ENCODE peak calls at places on chromosomes 1 and 21, in four cellular contexts. G is breast epithelium, Z is IMR-90, W is ovary. R is an unnamed sample. For H3K4me1, the result is how much of the 10 kb centered on the place peaks cover.

GRCh38 chr1:184075040-184076029 is 23.8 kb downstream of the TSEN15 start:
- DNase-seq in G (no peak), Z (peak), W (peak), R (no peak)

GRCh38 chr1:239268007-239268406 is 118.4 kb upstream of the CHRM3 start:
- DNase-seq in G (no peak), Z (no peak), W (no peak), R (no peak)

GRCh38 chr1:23444104-23444533 is 19.6 kb upstream of the TCEA3 start:
- DNase-seq in G (no peak), Z (peak), W (peak), R (peak)

GRCh38 chr1:84959294-84959693 is 37.6 kb downstream of the MCOLN2 start:
- DNase-seq in G (no peak), Z (peak), W (no peak), R (peak)

GRCh38 chr1:183913556-183913955 is 108.6 kb downstream of the RGL1 start:
- DNase-seq in G (no peak), Z (peak), W (no peak), R (no peak)

GRCh38 chr1:45302505-45303331 is 24.0 kb upstream of the HPDL start:
- DNase-seq in G (no peak), Z (no peak), W (no peak), R (no peak)

GRCh38 chr21:41957991-41958766 is 4.4 kb upstream of the C2CD2 start:
- DNase-seq in G (peak), Z (peak), W (peak), R (no peak)

GRCh38 chr1:230210326-230210978 is 143.4 kb downstream of the GALNT2 start:
- DNase-seq in G (no peak), Z (peak), W (no peak), R (no peak)

GRCh38 chr1:48251858-48252257 is 29.3 kb downstream of the SLC5A9 start:
- DNase-seq in G (no peak), Z (no peak), W (no peak), R (peak)

DNA sequence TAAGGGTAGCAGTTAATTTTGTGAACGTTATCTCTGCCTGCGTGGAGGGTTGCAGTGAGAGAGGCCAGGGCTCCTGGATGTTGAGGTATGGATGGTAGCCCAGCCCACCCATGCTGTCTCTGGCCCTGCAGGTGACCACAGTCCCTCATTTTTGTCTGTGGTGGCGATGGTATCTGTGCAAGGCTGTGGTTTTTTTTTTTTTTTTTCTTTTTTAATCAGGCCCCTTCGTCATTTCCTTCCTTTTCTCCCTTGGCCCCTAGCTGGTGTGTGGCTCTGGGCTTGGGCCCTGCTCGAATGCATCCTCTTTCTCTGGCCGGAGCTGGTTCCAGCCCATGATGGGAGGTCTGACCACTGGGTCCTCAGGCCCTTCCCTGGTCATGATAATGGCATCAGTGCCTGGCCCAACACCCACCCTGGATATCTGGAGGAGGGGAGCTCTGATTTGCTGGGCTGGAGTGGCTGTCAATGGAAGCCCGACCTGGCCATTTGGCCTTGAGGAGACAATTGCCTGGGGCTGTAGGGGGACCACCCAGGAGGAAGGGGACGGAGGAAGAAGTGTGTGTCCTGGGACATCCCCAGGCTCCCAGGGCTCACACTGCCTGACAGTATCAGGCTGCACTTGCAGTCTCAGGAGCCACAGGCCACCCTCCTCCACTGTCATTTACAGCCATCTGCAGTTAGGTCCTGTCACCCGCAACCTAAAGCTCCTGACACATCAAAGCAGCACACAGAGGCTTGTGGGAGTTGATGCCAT is 8.1 kb upstream of the RNF187 start:
- DNase-seq in G (no peak), Z (no peak), W (no peak), R (no peak)
- TF ChIP-seq POLR2A in G (no peak), Z (no peak), W (no peak), R (no peak)

DNA sequence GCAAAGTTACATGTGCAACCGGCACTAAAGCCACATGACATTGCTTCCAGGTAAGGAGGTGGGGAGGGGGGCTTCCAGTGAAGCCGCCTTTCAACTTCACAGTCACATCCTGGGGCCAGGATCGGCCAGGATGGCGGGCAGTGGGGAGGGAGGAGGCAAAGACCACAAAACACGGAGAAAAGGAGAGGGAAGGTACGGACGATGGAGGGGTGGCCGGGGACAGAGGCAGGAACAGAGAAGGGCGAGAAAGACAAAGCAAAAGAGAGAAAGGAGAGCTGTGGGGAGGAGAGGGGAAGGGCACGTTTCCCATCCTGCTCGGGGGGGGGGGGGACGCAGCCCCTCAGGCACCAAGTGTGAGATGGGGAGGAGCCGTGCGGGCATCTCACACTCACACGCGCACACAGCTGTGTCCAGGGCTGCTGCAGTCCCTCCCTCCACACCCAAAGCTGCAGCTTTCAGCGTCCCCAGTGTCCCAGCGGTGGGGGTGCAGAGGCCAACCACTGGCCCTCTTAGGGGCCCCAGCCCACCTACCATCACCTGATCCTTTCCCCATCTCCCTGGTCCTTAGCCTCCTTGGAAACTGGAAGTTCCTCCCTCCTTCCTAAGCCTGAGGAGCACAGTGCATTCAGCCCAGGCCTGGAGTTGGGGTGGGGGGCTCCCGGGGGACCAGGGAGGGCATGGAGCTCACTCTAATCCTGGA is 2.4 kb downstream of the SH2D5 start:
- DNase-seq in G (no peak), Z (no peak), W (peak), R (no peak)
- H3K4me1 ChIP-seq in G (under half), Z (under half), W (under half), R (under half)

GRCh38 chr1:9416506-9416905 is 122.8 kb upstream of the SLC25A33 start:
- DNase-seq in G (no peak), Z (no peak), W (no peak), R (no peak)
- H3K4me3 ChIP-seq in G (no peak), Z (no peak), W (no peak), R (no peak)

GRCh38 chr1:157450106-157450505 is 102.2 kb downstream of the FCRL5 start:
- DNase-seq in G (no peak), Z (no peak), W (no peak), R (peak)

DNA sequence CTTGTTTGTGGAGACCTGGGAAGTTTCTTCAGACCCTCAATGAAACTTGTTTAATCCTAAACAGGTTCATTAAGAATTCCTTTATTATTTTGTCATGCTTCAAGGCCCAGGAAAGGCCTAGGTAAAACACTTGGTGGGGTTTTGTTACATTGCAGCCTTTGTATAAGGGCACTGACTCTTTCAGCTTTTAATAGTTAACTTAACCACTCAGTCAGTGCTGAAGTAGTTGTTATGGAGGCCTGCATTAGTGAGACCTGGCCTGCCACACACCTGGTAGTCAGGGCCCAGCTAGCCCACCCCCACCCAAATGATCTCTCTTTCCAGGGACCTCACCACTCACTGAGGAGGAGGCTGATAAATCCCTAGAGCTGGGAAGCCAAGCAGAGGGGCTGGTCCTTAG is 103.6 kb downstream of the FCRL5 start:
- DNase-seq in G (no peak), Z (no peak), W (no peak), R (no peak)
- TF ChIP-seq POLR2A in G (no peak), Z (no peak), W (no peak), R (no peak)

DNA sequence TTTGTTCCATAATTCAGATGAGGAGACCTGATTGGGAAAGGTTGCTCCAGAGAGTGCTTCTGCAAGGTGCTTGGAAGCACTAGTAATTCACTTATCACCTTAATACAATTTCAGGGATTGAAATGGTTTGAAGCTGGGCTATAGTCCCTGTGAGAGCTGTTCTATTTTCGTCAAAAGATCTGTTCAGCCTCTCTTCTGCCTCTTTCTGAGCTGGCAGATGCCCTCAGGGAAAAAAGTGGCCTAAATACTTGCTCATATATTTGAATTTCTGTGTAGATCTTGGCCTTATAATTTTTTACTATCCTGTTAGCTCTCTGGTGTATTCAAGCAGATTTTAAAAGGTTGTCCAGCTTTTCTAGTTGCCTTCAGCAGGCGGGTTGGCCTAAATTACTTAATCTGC is 22.3 kb downstream of the C1orf146 start:
- DNase-seq in G (no peak), Z (no peak), W (no peak), R (no peak)
- H3K4me1 ChIP-seq in G (under half), Z (under half), W (under half), R (under half)

DNA sequence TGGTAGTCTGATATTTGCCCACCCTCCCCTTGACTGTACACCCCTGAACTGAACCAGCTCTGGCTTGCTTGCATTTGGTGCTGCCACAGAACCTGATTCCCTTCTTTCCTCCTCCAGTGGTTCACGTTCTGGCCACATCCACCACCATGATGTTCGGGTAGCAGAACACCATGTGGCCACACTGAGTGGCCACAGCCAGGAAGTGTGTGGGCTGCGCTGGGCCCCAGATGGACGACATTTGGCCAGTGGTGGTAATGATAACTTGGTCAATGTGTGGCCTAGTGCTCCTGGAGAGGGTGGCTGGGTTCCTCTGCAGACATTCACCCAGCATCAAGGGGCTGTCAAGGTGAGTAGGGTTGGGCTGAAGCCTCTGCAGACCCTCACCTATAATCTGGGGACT is 1.8 kb downstream of the CDC20 start:
- DNase-seq in G (no peak), Z (no peak), W (no peak), R (no peak)
- H3K4me3 ChIP-seq in G (no peak), Z (no peak), W (no peak), R (no peak)

DNA sequence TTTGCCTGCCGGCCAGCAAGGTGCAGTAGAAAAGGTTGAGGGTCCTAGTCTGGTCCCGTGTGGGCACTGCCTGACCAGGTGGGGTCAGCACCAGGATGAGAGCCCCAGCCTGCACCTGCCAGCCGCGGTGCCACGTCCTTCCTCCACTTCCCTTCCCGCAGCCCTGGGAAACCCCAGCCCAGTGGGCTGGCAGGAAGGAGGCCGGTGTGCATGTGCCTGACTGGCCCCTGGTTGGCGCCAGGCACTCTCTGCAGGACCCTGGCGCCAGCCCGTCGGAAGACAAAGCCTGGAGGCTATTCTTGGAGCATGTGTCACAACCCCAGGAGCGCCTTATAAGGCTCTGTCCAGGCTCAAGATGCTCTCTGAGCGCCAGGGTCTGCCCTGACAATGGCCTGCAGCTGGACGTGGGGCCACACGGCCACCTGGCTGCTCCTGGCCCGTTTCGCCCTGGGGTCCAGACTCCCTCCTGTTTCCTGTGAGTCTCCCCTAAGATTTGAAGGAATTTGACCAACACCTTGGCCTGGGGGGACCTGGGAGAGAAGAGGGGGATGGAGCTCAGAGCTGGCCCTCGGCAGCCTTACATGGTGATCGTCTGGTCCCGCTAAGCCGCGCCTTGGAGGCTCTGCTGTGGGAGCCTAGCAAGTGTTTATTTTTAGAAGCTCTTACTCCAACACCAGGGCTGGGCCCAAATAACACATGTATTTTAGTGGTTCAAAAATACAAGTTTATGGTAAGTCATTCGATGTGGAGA is 31.9 kb upstream of the POFUT2 start:
- DNase-seq in G (no peak), Z (peak), W (peak), R (no peak)
- TF ChIP-seq POLR2A in G (no peak), Z (no peak), W (no peak), R (no peak)

GRCh38 chr1:42765832-42766722 is 751 bp downstream of the P3H1 start:
- DNase-seq in G (no peak), Z (peak), W (peak), R (no peak)

GRCh38 chr1:42768172-42768571 is 1.1 kb downstream of the C1orf50 start:
- DNase-seq in G (no peak), Z (no peak), W (no peak), R (no peak)

GRCh38 chr1:42766723-42767509 is at the start of the genes C1orf50 and P3H1:
- DNase-seq in G (peak), Z (peak), W (peak), R (peak)

GRCh38 chr1:42767510-42767924 is 468 bp downstream of the C1orf50 start:
- DNase-seq in G (no peak), Z (no peak), W (no peak), R (no peak)

GRCh38 chr1:42765271-42765670 is 1.6 kb downstream of the P3H1 start:
- DNase-seq in G (no peak), Z (no peak), W (no peak), R (no peak)
- H3K4me1 ChIP-seq in G (under half), Z (under half), W (under half), R (half or more)

DNA sequence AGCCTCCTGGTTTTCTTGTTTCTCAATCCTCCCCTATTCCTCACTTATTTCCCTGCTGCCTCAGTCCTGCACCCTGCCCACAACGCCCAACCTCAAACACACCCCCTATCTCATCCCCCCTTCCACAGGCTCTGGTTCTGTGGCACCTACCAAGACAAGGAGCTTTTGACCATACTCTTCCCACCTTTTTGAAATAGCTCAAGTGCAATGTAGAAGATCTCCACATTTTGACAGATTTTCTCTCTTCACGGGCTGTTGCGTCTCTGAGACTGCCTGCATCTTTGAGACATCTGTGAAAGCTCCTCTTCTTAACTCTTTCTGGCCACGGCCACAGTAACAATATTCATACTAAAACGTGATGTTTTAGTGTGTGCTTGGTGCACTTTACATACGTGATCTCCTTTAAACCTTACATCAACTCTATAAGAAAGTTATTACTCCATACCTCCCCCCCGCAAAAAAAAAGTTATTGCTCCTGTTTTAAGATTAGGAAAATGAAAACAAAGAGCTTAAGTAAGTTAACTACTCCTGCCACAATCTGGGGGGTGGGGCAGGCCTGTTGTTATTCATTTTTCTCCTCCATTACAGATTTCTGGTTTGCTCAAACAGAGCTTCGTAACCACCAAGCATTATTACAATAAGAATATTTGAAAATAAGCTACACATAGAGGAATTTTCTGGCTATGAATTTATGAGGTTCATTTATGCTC is 1.8 kb upstream of the SERBP1 start:
- DNase-seq in G (no peak), Z (no peak), W (no peak), R (no peak)
- H3K4me3 ChIP-seq in G (peak), Z (no peak), W (peak), R (peak)